ENCODE peak calls at places on chromosomes 5 and 9, in six cellular contexts. I is esophagus muscularis mucosa, Q is sigmoid colon, S is brain microvascular endothelial cell, O is GM23338, V is IMR-90. T is an unnamed sample.

GRCh38 chr5:143219696-143220095 is 183.8 kb downstream of the NR3C1 start:
- DNase-seq in I (no peak), Q (no peak), S (no peak), O (no peak), V (peak; percentile 19), T (no peak)

GRCh38 chr5:119829341-119829740 is 200.0 kb downstream of the FAM170A start:
- DNase-seq in I (no peak), Q (no peak), S (no peak), O (no peak), V (no peak), T (no peak)

GRCh38 chr5:31496301-31496700 is 35.6 kb downstream of the DROSHA start:
- DNase-seq in I (no peak), Q (no peak), S (no peak), O (no peak), V (no peak), T (no peak)

GRCh38 chr5:64800926-64801325 is 32.2 kb downstream of the CWC27 start:
- DNase-seq in I (no peak), Q (no peak), S (no peak), O (no peak), V (no peak), T (no peak)

GRCh38 chr5:111999286-111999685 is 242.3 kb upstream of the NREP start:
- DNase-seq in I (no peak), Q (no peak), S (peak; percentile 74), O (no peak), V (peak; percentile 90), T (no peak)

GRCh38 chr9:121779381-121780117 is 128.1 kb downstream of the DAB2IP start:
- DNase-seq in I (no peak), Q (peak; percentile 87), S (peak; percentile 72), O (no peak), V (no peak), T (no peak)

GRCh38 chr9:114836769-114837168 is 30.9 kb upstream of the TNFSF15 start:
- DNase-seq in I (peak; percentile 2), Q (no peak), S (no peak), O (no peak), V (no peak), T (peak; percentile 20)

GRCh38 chr5:18395126-18396110 is 761.2 kb downstream of the TAF11L14 start:
- DNase-seq in I (no peak), Q (no peak), S (no peak), O (no peak), V (no peak), T (peak; percentile 70)

GRCh38 chr5:5882706-5883105 is 460.2 kb downstream of the ICE1 start:
- DNase-seq in I (peak; percentile 89), Q (no peak), S (no peak), O (no peak), V (no peak), T (no peak)

GRCh38 chr5:36079200-36079761 is 12.6 kb upstream of the UGT3A2 start:
- DNase-seq in I (no peak), Q (no peak), S (peak; percentile 44), O (peak; percentile 92), V (peak; percentile 44), T (peak; percentile 71)

GRCh38 chr9:29456940-29457339 is 1883.7 kb upstream of the C9orf72 start:
- DNase-seq in I (no peak), Q (no peak), S (no peak), O (no peak), V (no peak), T (no peak)

GRCh38 chr5:179732918-179733763 is 519 bp downstream of the MAML1 start:
- DNase-seq in I (no peak), Q (peak; percentile 71), S (peak; percentile 7), O (peak; percentile 58), V (peak; percentile 28), T (peak; percentile 30)

GRCh38 chr5:158382473-158382872 is 523.5 kb upstream of the CLINT1 start:
- DNase-seq in I (peak; percentile 94), Q (peak; percentile 90), S (peak; percentile 99), O (peak; percentile 15), V (peak; percentile 97), T (peak; percentile 94)

GRCh38 chr9:114779352-114779845 is 26.4 kb downstream of the TNFSF15 start:
- DNase-seq in I (peak; percentile 57), Q (no peak), S (no peak), O (no peak), V (no peak), T (peak; percentile 86)

GRCh38 chr5:169131944-169132343 is 169.0 kb downstream of the SLIT3 start:
- DNase-seq in I (no peak), Q (no peak), S (no peak), O (no peak), V (no peak), T (no peak)

GRCh38 chr9:2709645-2710101 is 7.6 kb upstream of the KCNV2 start:
- DNase-seq in I (no peak), Q (no peak), S (no peak), O (no peak), V (no peak), T (no peak)

GRCh38 chr5:33854733-33855151 is 37.0 kb downstream of the ADAMTS12 start:
- DNase-seq in I (no peak), Q (no peak), S (peak; percentile 95), O (peak; percentile 29), V (peak; percentile 82), T (no peak)

GRCh38 chr5:134510970-134511795 is 14.3 kb upstream of the JADE2 start:
- DNase-seq in I (no peak), Q (no peak), S (peak; percentile 35), O (peak; percentile 90), V (peak; percentile 69), T (peak; percentile 90)

GRCh38 chr9:115263731-115264130 is 145.8 kb upstream of the TNC start:
- DNase-seq in I (no peak), Q (no peak), S (no peak), O (no peak), V (peak; percentile 66), T (peak; percentile 70)

GRCh38 chr5:145718956-145719355 is 116.2 kb downstream of the PRELID2 start:
- DNase-seq in I (no peak), Q (no peak), S (peak; percentile 22), O (peak; percentile 66), V (peak; percentile 65), T (peak; percentile 20)

GRCh38 chr9:38641985-38642864 is 21.8 kb upstream of the ANKRD18A start:
- DNase-seq in I (peak; percentile 53), Q (no peak), S (peak; percentile 58), O (peak; percentile 81), V (peak; percentile 22), T (peak; percentile 44)

DNA sequence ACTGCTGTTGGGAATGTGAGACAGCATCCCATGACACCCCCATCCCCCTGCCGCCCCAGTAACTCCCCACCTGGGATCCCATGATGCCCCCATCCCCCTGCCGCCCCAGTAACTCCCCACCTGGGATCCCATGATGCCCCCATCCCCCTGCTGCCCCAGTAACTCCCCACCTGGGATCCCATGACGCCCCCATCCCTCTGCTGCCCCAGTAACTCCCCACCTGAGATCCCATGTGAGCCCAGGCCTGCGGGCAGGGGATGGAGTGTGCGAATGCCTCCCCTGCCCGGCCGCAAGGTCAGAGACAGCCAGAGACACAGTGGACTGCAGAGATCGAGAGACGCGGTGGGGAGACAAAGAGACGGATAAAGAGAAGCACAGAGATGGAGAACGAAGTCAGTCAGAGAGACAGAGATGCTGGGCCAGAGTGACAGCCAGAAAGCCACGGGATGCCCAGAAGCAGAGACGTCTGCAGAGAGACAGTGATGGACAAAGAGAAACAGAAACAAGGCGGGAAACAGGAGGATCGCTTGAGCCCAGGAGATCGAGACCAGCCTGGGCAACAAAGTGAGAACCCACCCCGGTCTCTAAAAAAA is 1.0 kb downstream of the SH2D3C start:
- DNase-seq in I (no peak), Q (no peak), S (no peak), O (no peak), V (no peak), T (no peak)
- H3K4me3 ChIP-seq in I (peak overlapping the region; percentile 12), Q (no peak overlapping the region), S (no peak overlapping the region), O (no peak overlapping the region), V (no peak overlapping the region), T (no peak overlapping the region)

GRCh38 chr5:52582313-52582712 is 205.4 kb upstream of the ITGA1 start:
- DNase-seq in I (no peak), Q (no peak), S (no peak), O (peak; percentile 48), V (no peak), T (no peak)
- TF ChIP-seq CTCF in I (no peak), Q (no peak), S (no peak), O (peak; percentile 55), V (no peak), T (no peak)

GRCh38 chr9:33465596-33466564 is 7.8 kb downstream of the NOL6 start:
- DNase-seq in I (no peak), Q (no peak), S (no peak), O (no peak), V (no peak), T (no peak)
- H3K36me3 ChIP-seq in I (peaks cover 100% of the 10 kb centered on the region), Q (peaks cover 100% of the 10 kb centered on the region), S (peaks cover 93% of the 10 kb centered on the region), O (peaks cover 20% of the 10 kb centered on the region), V (peaks cover 91% of the 10 kb centered on the region), T (peaks cover 62% of the 10 kb centered on the region)

GRCh38 chr5:172404746-172405145 is 49.6 kb downstream of the SH3PXD2B start:
- DNase-seq in I (no peak), Q (no peak), S (no peak), O (no peak), V (no peak), T (no peak)

GRCh38 chr5:172403822-172404221 is 50.5 kb downstream of the SH3PXD2B start:
- DNase-seq in I (no peak), Q (no peak), S (no peak), O (no peak), V (no peak), T (no peak)

GRCh38 chr5:172405226-172405625 is 49.1 kb downstream of the SH3PXD2B start:
- DNase-seq in I (no peak), Q (no peak), S (no peak), O (no peak), V (no peak), T (no peak)

GRCh38 chr5:172402531-172403190 is 51.7 kb downstream of the SH3PXD2B start:
- DNase-seq in I (no peak), Q (no peak), S (no peak), O (no peak), V (no peak), T (no peak)

DNA sequence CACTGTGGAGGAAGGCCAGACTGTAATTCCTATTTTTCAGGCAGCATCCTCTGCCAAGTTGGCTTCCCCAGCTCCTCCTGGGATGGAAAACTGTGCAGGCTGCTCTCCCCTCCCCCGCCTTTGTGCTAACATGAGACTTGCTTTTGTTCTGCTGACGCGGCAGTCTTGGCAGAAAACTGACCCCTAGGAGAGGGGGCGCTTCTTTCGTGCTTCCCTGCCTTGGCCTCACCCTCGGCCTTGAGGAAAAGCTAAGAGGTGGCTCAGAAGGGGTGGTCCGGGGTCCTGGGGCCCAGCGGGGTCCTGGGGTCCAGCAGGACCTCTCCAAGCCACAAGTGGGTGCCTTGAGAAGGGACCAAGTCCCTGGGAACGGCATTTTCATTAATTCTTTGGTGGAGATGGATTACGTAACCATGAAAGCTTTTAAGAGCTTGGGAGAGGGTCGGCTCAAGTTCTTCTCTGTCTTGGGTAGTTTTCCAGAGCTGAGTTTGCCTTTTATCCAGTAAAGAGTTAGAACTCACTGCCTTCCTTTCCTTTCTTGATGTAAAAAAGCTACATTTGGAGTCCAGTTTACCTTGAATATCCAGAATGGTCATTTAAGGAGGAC is 51.0 kb downstream of the SH3PXD2B start:
- DNase-seq in I (no peak), Q (peak; percentile 97), S (no peak), O (peak; percentile 68), V (peak; percentile 67), T (no peak)
- H3K4me3 ChIP-seq in I (no peak overlapping the region), Q (peak overlapping the region; percentile 2), S (no peak overlapping the region), O (peak overlapping the region; percentile 25), V (no peak overlapping the region), T (no peak overlapping the region)

GRCh38 chr5:141354900-141355469 is at the start of gene PCDHGA4:
- DNase-seq in I (no peak), Q (no peak), S (no peak), O (peak; percentile 44), V (peak; percentile 28), T (no peak)
- TF ChIP-seq CTCF in I (peak; percentile 33), Q (peak; percentile 39), S (peak; percentile 37), O (peak; percentile 53), V (peak; percentile 63), T (peak; percentile 15)

GRCh38 chr5:128035689-128036088 is 47.9 kb upstream of the SLC12A2 start:
- DNase-seq in I (no peak), Q (no peak), S (no peak), O (no peak), V (no peak), T (no peak)
- H3K36me3 ChIP-seq in I (no peaks in the 10 kb centered on the region), Q (no peaks in the 10 kb centered on the region), S (no peaks in the 10 kb centered on the region), O (no peaks in the 10 kb centered on the region), V (no peaks in the 10 kb centered on the region), T (no peaks in the 10 kb centered on the region)

T was measured in bronchial epithelial cell.